ENCODE peak calls at places on chromosomes 2 and 18, in eight cellular contexts. One of them, this sample, is unnamed.

GRCh38 chr2:20141056-20141762 is 83.7 kb downstream of the SDC1 start:
- DNase-seq in neural crest cell: no peak
- DNase-seq in esophagus squamous epithelium: no peak
- DNase-seq in osteocyte: no peak
- DNase-seq in A549: peak
- DNase-seq in cardiac muscle cell: peak
- DNase-seq in progenitor cell of endocrine pancreas: no peak
- DNase-seq in nephron progenitor cell: no peak
- DNase-seq in this sample: no peak

GRCh38 chr18:10240276-10240675 is 214.2 kb upstream of the APCDD1 start:
- DNase-seq in esophagus squamous epithelium: no peak
- DNase-seq in cardiac muscle cell: no peak
- DNase-seq in neural crest cell: no peak
- DNase-seq in A549: no peak
- DNase-seq in nephron progenitor cell: no peak
- DNase-seq in progenitor cell of endocrine pancreas: no peak
- DNase-seq in osteocyte: no peak
- DNase-seq in this sample: no peak

GRCh38 chr2:150062416-150062815 is 425.1 kb downstream of the RND3 start:
- DNase-seq in nephron progenitor cell: no peak
- DNase-seq in osteocyte: no peak
- DNase-seq in neural crest cell: no peak
- DNase-seq in A549: no peak
- DNase-seq in progenitor cell of endocrine pancreas: no peak
- DNase-seq in esophagus squamous epithelium: no peak
- DNase-seq in cardiac muscle cell: peak
- DNase-seq in this sample: no peak

GRCh38 chr2:173231042-173231441 is 123.6 kb upstream of the CDCA7 start:
- DNase-seq in esophagus squamous epithelium: no peak
- DNase-seq in nephron progenitor cell: no peak
- DNase-seq in osteocyte: no peak
- DNase-seq in progenitor cell of endocrine pancreas: no peak
- DNase-seq in cardiac muscle cell: no peak
- DNase-seq in A549: no peak
- DNase-seq in neural crest cell: no peak
- DNase-seq in this sample: no peak

GRCh38 chr2:158797963-158798700 is 3.0 kb downstream of the DAPL1 start:
- DNase-seq in progenitor cell of endocrine pancreas: no peak
- DNase-seq in cardiac muscle cell: peak
- DNase-seq in neural crest cell: no peak
- DNase-seq in nephron progenitor cell: no peak
- DNase-seq in osteocyte: no peak
- DNase-seq in A549: no peak
- DNase-seq in esophagus squamous epithelium: no peak
- DNase-seq in this sample: no peak

GRCh38 chr2:27973592-27973991 is 83.1 kb downstream of the BABAM2 start:
- DNase-seq in nephron progenitor cell: no peak
- DNase-seq in cardiac muscle cell: peak
- DNase-seq in osteocyte: no peak
- DNase-seq in progenitor cell of endocrine pancreas: no peak
- DNase-seq in esophagus squamous epithelium: no peak
- DNase-seq in A549: peak
- DNase-seq in neural crest cell: no peak
- DNase-seq in this sample: no peak

GRCh38 chr2:100321881-100322820 is at the start of gene LONRF2:
- DNase-seq in osteocyte: no peak
- DNase-seq in neural crest cell: peak
- DNase-seq in A549: peak
- DNase-seq in cardiac muscle cell: peak
- DNase-seq in nephron progenitor cell: peak
- DNase-seq in esophagus squamous epithelium: no peak
- DNase-seq in progenitor cell of endocrine pancreas: peak
- DNase-seq in this sample: peak

GRCh38 chr2:67213677-67214402 is 183.3 kb upstream of the ETAA1 start:
- DNase-seq in A549: no peak
- DNase-seq in osteocyte: no peak
- DNase-seq in neural crest cell: no peak
- DNase-seq in nephron progenitor cell: no peak
- DNase-seq in cardiac muscle cell: no peak
- DNase-seq in progenitor cell of endocrine pancreas: no peak
- DNase-seq in esophagus squamous epithelium: no peak
- DNase-seq in this sample: no peak

GRCh38 chr2:139949242-139949972 is 1169.2 kb upstream of the NXPH2 start:
- DNase-seq in nephron progenitor cell: no peak
- DNase-seq in A549: no peak
- DNase-seq in neural crest cell: no peak
- DNase-seq in cardiac muscle cell: no peak
- DNase-seq in osteocyte: no peak
- DNase-seq in esophagus squamous epithelium: no peak
- DNase-seq in progenitor cell of endocrine pancreas: no peak
- DNase-seq in this sample: no peak

GRCh38 chr18:62461591-62461990 is 61.2 kb upstream of the ZCCHC2 start:
- DNase-seq in osteocyte: no peak
- DNase-seq in esophagus squamous epithelium: no peak
- DNase-seq in progenitor cell of endocrine pancreas: no peak
- DNase-seq in neural crest cell: no peak
- DNase-seq in nephron progenitor cell: no peak
- DNase-seq in cardiac muscle cell: no peak
- DNase-seq in A549: no peak
- DNase-seq in this sample: no peak

GRCh38 chr18:62458346-62458745 is 64.5 kb upstream of the ZCCHC2 start:
- DNase-seq in progenitor cell of endocrine pancreas: no peak
- DNase-seq in nephron progenitor cell: no peak
- DNase-seq in cardiac muscle cell: no peak
- DNase-seq in A549: no peak
- DNase-seq in neural crest cell: no peak
- DNase-seq in osteocyte: no peak
- DNase-seq in esophagus squamous epithelium: no peak
- DNase-seq in this sample: no peak

GRCh38 chr18:62457830-62458229 is 65.0 kb upstream of the ZCCHC2 start:
- DNase-seq in A549: no peak
- DNase-seq in progenitor cell of endocrine pancreas: no peak
- DNase-seq in esophagus squamous epithelium: no peak
- DNase-seq in nephron progenitor cell: no peak
- DNase-seq in cardiac muscle cell: no peak
- DNase-seq in osteocyte: no peak
- DNase-seq in neural crest cell: no peak
- DNase-seq in this sample: no peak

GRCh38 chr18:62458868-62459716 is 63.7 kb upstream of the ZCCHC2 start:
- DNase-seq in osteocyte: peak
- DNase-seq in nephron progenitor cell: no peak
- DNase-seq in A549: no peak
- DNase-seq in esophagus squamous epithelium: no peak
- DNase-seq in cardiac muscle cell: no peak
- DNase-seq in neural crest cell: no peak
- DNase-seq in progenitor cell of endocrine pancreas: no peak
- DNase-seq in this sample: no peak

GRCh38 chr18:62460851-62461300 is 61.9 kb upstream of the ZCCHC2 start:
- DNase-seq in cardiac muscle cell: peak
- DNase-seq in A549: peak
- DNase-seq in neural crest cell: no peak
- DNase-seq in osteocyte: no peak
- DNase-seq in nephron progenitor cell: no peak
- DNase-seq in progenitor cell of endocrine pancreas: no peak
- DNase-seq in esophagus squamous epithelium: no peak
- DNase-seq in this sample: no peak
- TF ChIP-seq CTCF in cardiac muscle cell: no peak
- TF ChIP-seq CTCF in A549: no peak
- TF ChIP-seq CTCF in neural crest cell: no peak
- TF ChIP-seq CTCF in osteocyte: no peak
- TF ChIP-seq CTCF in nephron progenitor cell: no peak
- TF ChIP-seq CTCF in progenitor cell of endocrine pancreas: no peak
- TF ChIP-seq CTCF in esophagus squamous epithelium: no peak
- TF ChIP-seq CTCF in this sample: no peak

GRCh38 chr18:28485210-28485801 is 308.4 kb upstream of the CDH2 start:
- DNase-seq in cardiac muscle cell: no peak
- DNase-seq in progenitor cell of endocrine pancreas: no peak
- DNase-seq in osteocyte: no peak
- DNase-seq in nephron progenitor cell: no peak
- DNase-seq in neural crest cell: no peak
- DNase-seq in esophagus squamous epithelium: no peak
- DNase-seq in A549: no peak
- DNase-seq in this sample: no peak
- TF ChIP-seq CTCF in cardiac muscle cell: no peak
- TF ChIP-seq CTCF in progenitor cell of endocrine pancreas: no peak
- TF ChIP-seq CTCF in osteocyte: no peak
- TF ChIP-seq CTCF in nephron progenitor cell: no peak
- TF ChIP-seq CTCF in neural crest cell: no peak
- TF ChIP-seq CTCF in esophagus squamous epithelium: no peak
- TF ChIP-seq CTCF in A549: no peak
- TF ChIP-seq CTCF in this sample: no peak

GRCh38 chr2:170928036-170928823 is 823 bp upstream of the GORASP2 start:
- DNase-seq in nephron progenitor cell: no peak
- DNase-seq in esophagus squamous epithelium: no peak
- DNase-seq in progenitor cell of endocrine pancreas: no peak
- DNase-seq in osteocyte: no peak
- DNase-seq in A549: peak
- DNase-seq in cardiac muscle cell: peak
- DNase-seq in neural crest cell: no peak
- DNase-seq in this sample: no peak

GRCh38 chr2:170929686-170930050 is 615 bp downstream of the GORASP2 start:
- DNase-seq in osteocyte: no peak
- DNase-seq in neural crest cell: peak
- DNase-seq in nephron progenitor cell: peak
- DNase-seq in cardiac muscle cell: peak
- DNase-seq in progenitor cell of endocrine pancreas: peak
- DNase-seq in esophagus squamous epithelium: no peak
- DNase-seq in A549: peak
- DNase-seq in this sample: peak

GRCh38 chr2:170926743-170927297 is 2.2 kb upstream of the GORASP2 start:
- DNase-seq in cardiac muscle cell: no peak
- DNase-seq in A549: no peak
- DNase-seq in progenitor cell of endocrine pancreas: no peak
- DNase-seq in neural crest cell: no peak
- DNase-seq in nephron progenitor cell: no peak
- DNase-seq in esophagus squamous epithelium: no peak
- DNase-seq in osteocyte: no peak
- DNase-seq in this sample: no peak

GRCh38 chr2:170930132-170931109 is 1.4 kb downstream of the GORASP2 start:
- DNase-seq in esophagus squamous epithelium: no peak
- DNase-seq in nephron progenitor cell: no peak
- DNase-seq in osteocyte: no peak
- DNase-seq in progenitor cell of endocrine pancreas: no peak
- DNase-seq in neural crest cell: no peak
- DNase-seq in cardiac muscle cell: peak
- DNase-seq in A549: peak
- DNase-seq in this sample: peak

DNA sequence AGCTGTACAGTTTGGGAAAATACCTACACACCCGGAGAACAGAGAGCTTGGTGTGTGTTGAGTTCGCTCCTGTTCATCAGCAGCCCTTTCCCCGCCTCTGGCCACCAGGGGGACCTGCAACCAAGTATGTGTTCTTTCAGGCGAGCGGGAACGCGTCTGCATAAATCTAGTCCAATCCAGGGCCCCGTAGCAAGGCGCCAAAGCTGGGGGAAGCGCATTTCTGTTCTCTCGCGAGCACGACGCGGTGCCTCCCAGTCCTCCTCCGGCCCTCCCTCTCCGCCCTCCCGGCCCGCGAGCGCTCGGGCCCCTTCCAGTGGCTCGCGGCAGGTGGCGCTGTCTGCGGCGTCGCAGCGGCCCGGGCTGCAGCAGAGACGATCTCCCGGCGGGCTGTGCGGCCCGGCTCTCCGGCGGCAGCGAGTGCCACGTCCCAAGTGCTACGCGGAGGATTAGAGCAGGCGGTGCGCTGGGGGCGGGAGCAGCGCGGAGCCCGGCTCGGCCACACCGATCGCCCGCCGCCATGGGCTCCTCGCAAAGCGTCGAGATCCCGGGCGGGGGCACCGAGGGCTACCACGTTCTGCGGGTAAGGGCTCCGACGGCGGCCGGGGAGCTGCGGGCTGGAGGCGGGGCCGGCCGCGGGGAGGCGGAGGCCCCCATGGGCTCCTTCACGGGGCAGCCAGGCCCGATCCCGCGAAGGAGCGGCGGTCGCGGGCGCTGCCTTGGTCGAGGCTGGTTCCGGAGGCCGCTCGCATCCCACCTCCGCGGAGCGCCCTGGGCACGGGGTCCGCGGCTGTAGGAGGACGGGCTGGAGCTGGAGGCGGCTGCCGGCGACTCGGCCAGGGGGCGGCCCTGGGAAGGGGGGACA is at the start of gene GORASP2:
- DNase-seq in progenitor cell of endocrine pancreas: peak
- DNase-seq in A549: peak
- DNase-seq in cardiac muscle cell: peak
- DNase-seq in neural crest cell: peak
- DNase-seq in osteocyte: peak
- DNase-seq in esophagus squamous epithelium: peak
- DNase-seq in nephron progenitor cell: peak
- DNase-seq in this sample: peak
- TF ChIP-seq CTCF in progenitor cell of endocrine pancreas: peak
- TF ChIP-seq CTCF in A549: peak
- TF ChIP-seq CTCF in cardiac muscle cell: peak
- TF ChIP-seq CTCF in neural crest cell: peak
- TF ChIP-seq CTCF in osteocyte: peak
- TF ChIP-seq CTCF in esophagus squamous epithelium: peak
- TF ChIP-seq CTCF in nephron progenitor cell: peak
- TF ChIP-seq CTCF in this sample: peak

GRCh38 chr2:205673312-205673711 is 9.0 kb upstream of the NRP2 start:
- DNase-seq in A549: no peak
- DNase-seq in progenitor cell of endocrine pancreas: no peak
- DNase-seq in nephron progenitor cell: no peak
- DNase-seq in esophagus squamous epithelium: no peak
- DNase-seq in osteocyte: no peak
- DNase-seq in cardiac muscle cell: no peak
- DNase-seq in neural crest cell: no peak
- DNase-seq in this sample: no peak

GRCh38 chr2:205678743-205679142 is 3.6 kb upstream of the NRP2 start:
- DNase-seq in osteocyte: no peak
- DNase-seq in cardiac muscle cell: no peak
- DNase-seq in A549: no peak
- DNase-seq in neural crest cell: no peak
- DNase-seq in nephron progenitor cell: no peak
- DNase-seq in progenitor cell of endocrine pancreas: no peak
- DNase-seq in esophagus squamous epithelium: no peak
- DNase-seq in this sample: no peak

GRCh38 chr2:205679410-205680009 is 2.8 kb upstream of the NRP2 start:
- DNase-seq in A549: no peak
- DNase-seq in neural crest cell: no peak
- DNase-seq in esophagus squamous epithelium: no peak
- DNase-seq in cardiac muscle cell: no peak
- DNase-seq in nephron progenitor cell: no peak
- DNase-seq in progenitor cell of endocrine pancreas: no peak
- DNase-seq in osteocyte: no peak
- DNase-seq in this sample: no peak

GRCh38 chr2:205680067-205680466 is 2.2 kb upstream of the NRP2 start:
- DNase-seq in osteocyte: no peak
- DNase-seq in progenitor cell of endocrine pancreas: peak
- DNase-seq in cardiac muscle cell: peak
- DNase-seq in esophagus squamous epithelium: no peak
- DNase-seq in nephron progenitor cell: peak
- DNase-seq in A549: peak
- DNase-seq in neural crest cell: peak
- DNase-seq in this sample: peak

GRCh38 chr2:205675861-205676516 is 6.3 kb upstream of the NRP2 start:
- DNase-seq in A549: peak
- DNase-seq in osteocyte: no peak
- DNase-seq in neural crest cell: no peak
- DNase-seq in esophagus squamous epithelium: no peak
- DNase-seq in cardiac muscle cell: peak
- DNase-seq in nephron progenitor cell: no peak
- DNase-seq in progenitor cell of endocrine pancreas: no peak
- DNase-seq in this sample: peak
- TF ChIP-seq CTCF in A549: peak
- TF ChIP-seq CTCF in osteocyte: peak
- TF ChIP-seq CTCF in neural crest cell: peak
- TF ChIP-seq CTCF in esophagus squamous epithelium: peak
- TF ChIP-seq CTCF in cardiac muscle cell: peak
- TF ChIP-seq CTCF in nephron progenitor cell: peak
- TF ChIP-seq CTCF in progenitor cell of endocrine pancreas: peak
- TF ChIP-seq CTCF in this sample: peak